ENCODE peak calls at places on chromosomes 5 and 9, in four cellular contexts. X, C, F and N are unnamed samples.

GRCh38 chr5:150022163-150022540 is 21.6 kb downstream of the HMGXB3 start:
- DNase-seq in X (no peak), C (no peak), F (no peak), N (peak; percentile 91)

GRCh38 chr5:36055984-36056383 is 10.7 kb downstream of the UGT3A2 start:
- DNase-seq in X (no peak), C (no peak), F (no peak), N (no peak)

GRCh38 chr5:148855249-148856008 is 29.0 kb downstream of the ADRB2 start:
- DNase-seq in F (no peak), X (no peak), C (no peak), N (no peak)

GRCh38 chr5:167766957-167767356 is 524.5 kb upstream of the WWC1 start:
- DNase-seq in F (no peak), X (no peak), C (no peak), N (no peak)

GRCh38 chr5:152305525-152305924 is 99.6 kb downstream of the NMUR2 start:
- DNase-seq in F (no peak), C (peak; percentile 11), X (no peak), N (no peak)

GRCh38 chr5:35665066-35665465 is 47.4 kb downstream of the SPEF2 start:
- DNase-seq in F (no peak), C (no peak), X (no peak), N (no peak)

GRCh38 chr5:122611401-122611800 is 163.5 kb upstream of the SNX2 start:
- DNase-seq in F (no peak), C (no peak), X (no peak), N (no peak)

GRCh38 chr5:10324519-10325370 is 17.0 kb upstream of the CMBL start:
- DNase-seq in C (no peak), F (no peak), X (no peak), N (no peak)

GRCh38 chr9:136656795-136657611 is 5.7 kb upstream of the EGFL7 start:
- DNase-seq in X (no peak), F (no peak), C (no peak), N (no peak)

GRCh38 chr5:77400645-77401044 is 91.5 kb downstream of the WDR41 start:
- DNase-seq in F (no peak), C (no peak), X (no peak), N (no peak)

GRCh38 chr5:11172484-11172883 is 411.4 kb upstream of the DAP start:
- DNase-seq in C (no peak), X (no peak), F (no peak), N (no peak)

GRCh38 chr9:89596937-89597555 is 7.8 kb upstream of the GADD45G start:
- DNase-seq in C (peak; percentile 3), F (no peak), X (no peak), N (no peak)

GRCh38 chr9:98191615-98192502 is 578 bp downstream of the CORO2A start:
- DNase-seq in F (no peak), C (peak; percentile 65), X (no peak), N (no peak)

GRCh38 chr5:177410575-177410974 is 1.2 kb upstream of the F12 start:
- DNase-seq in C (no peak), X (no peak), F (no peak), N (no peak)

GRCh38 chr9:93255994-93256877 is 72.3 kb downstream of the WNK2 start:
- DNase-seq in C (peak; percentile 4), F (no peak), X (no peak), N (no peak)

GRCh38 chr5:178205010-178205748 is 846 bp downstream of the HNRNPAB start:
- DNase-seq in X (peak; percentile 85), F (peak; percentile 70), C (peak; percentile 85), N (no peak)

GRCh38 chr9:117719161-117719560 is 15.0 kb downstream of the TLR4 start:
- DNase-seq in C (no peak), F (no peak), X (no peak), N (no peak)